ENCODE peak calls at places on chromosome 3, in nine cellular contexts. One of them, this sample, is unnamed.

GRCh38 chr3:66133050-66133757 is 87.6 kb upstream of the SLC25A26 start:
- DNase-seq in uterus: no peak
- DNase-seq in stomach: no peak
- DNase-seq in body of pancreas: no peak
- DNase-seq in thyroid gland: no peak
- DNase-seq in gastrocnemius medialis: no peak
- DNase-seq in IMR-90: peak
- DNase-seq in HCT116: no peak
- DNase-seq in endothelial cell of umbilical vein: peak
- DNase-seq in this sample: no peak

GRCh38 chr3:32614956-32615355 is 44.3 kb upstream of the DYNC1LI1 start:
- DNase-seq in uterus: no peak
- DNase-seq in stomach: no peak
- DNase-seq in body of pancreas: no peak
- DNase-seq in thyroid gland: no peak
- DNase-seq in gastrocnemius medialis: no peak
- DNase-seq in IMR-90: peak
- DNase-seq in HCT116: no peak
- DNase-seq in endothelial cell of umbilical vein: peak
- DNase-seq in this sample: no peak

GRCh38 chr3:105253225-105253624 is 113.5 kb upstream of the ALCAM start:
- DNase-seq in uterus: no peak
- DNase-seq in stomach: peak
- DNase-seq in body of pancreas: no peak
- DNase-seq in thyroid gland: peak
- DNase-seq in gastrocnemius medialis: no peak
- DNase-seq in IMR-90: no peak
- DNase-seq in HCT116: no peak
- DNase-seq in endothelial cell of umbilical vein: peak
- DNase-seq in this sample: no peak

GRCh38 chr3:116165190-116165589 is 280.1 kb downstream of the LSAMP start:
- DNase-seq in uterus: no peak
- DNase-seq in stomach: no peak
- DNase-seq in body of pancreas: no peak
- DNase-seq in thyroid gland: no peak
- DNase-seq in gastrocnemius medialis: no peak
- DNase-seq in IMR-90: no peak
- DNase-seq in HCT116: no peak
- DNase-seq in endothelial cell of umbilical vein: no peak
- DNase-seq in this sample: no peak

GRCh38 chr3:146156801-146157310 is 4.1 kb downstream of the PLOD2 start:
- DNase-seq in uterus: no peak
- DNase-seq in stomach: peak
- DNase-seq in body of pancreas: peak
- DNase-seq in thyroid gland: no peak
- DNase-seq in gastrocnemius medialis: no peak
- DNase-seq in IMR-90: no peak
- DNase-seq in HCT116: no peak
- DNase-seq in endothelial cell of umbilical vein: peak
- DNase-seq in this sample: no peak

GRCh38 chr3:133211449-133211848 is 173.3 kb downstream of the TMEM108 start:
- DNase-seq in uterus: no peak
- DNase-seq in stomach: no peak
- DNase-seq in body of pancreas: no peak
- DNase-seq in thyroid gland: peak
- DNase-seq in gastrocnemius medialis: no peak
- DNase-seq in IMR-90: no peak
- DNase-seq in HCT116: no peak
- DNase-seq in endothelial cell of umbilical vein: no peak
- DNase-seq in this sample: no peak

GRCh38 chr3:123833398-123833785 is 50.7 kb downstream of the MYLK start:
- DNase-seq in uterus: no peak
- DNase-seq in stomach: no peak
- DNase-seq in body of pancreas: no peak
- DNase-seq in thyroid gland: no peak
- DNase-seq in gastrocnemius medialis: no peak
- DNase-seq in IMR-90: no peak
- DNase-seq in HCT116: no peak
- DNase-seq in endothelial cell of umbilical vein: no peak
- DNase-seq in this sample: no peak

GRCh38 chr3:172089250-172089649 is 49.9 kb downstream of the FNDC3B start:
- DNase-seq in uterus: no peak
- DNase-seq in stomach: no peak
- DNase-seq in body of pancreas: no peak
- DNase-seq in thyroid gland: no peak
- DNase-seq in gastrocnemius medialis: no peak
- DNase-seq in IMR-90: no peak
- DNase-seq in HCT116: no peak
- DNase-seq in endothelial cell of umbilical vein: no peak
- DNase-seq in this sample: no peak

GRCh38 chr3:14510838-14511622 is 29.1 kb downstream of the GRIP2 start:
- DNase-seq in uterus: peak
- DNase-seq in stomach: no peak
- DNase-seq in body of pancreas: no peak
- DNase-seq in thyroid gland: no peak
- DNase-seq in gastrocnemius medialis: peak
- DNase-seq in IMR-90: no peak
- DNase-seq in HCT116: no peak
- DNase-seq in endothelial cell of umbilical vein: no peak
- DNase-seq in this sample: peak

GRCh38 chr3:89635137-89635536 is 527.7 kb downstream of the EPHA3 start:
- DNase-seq in uterus: no peak
- DNase-seq in stomach: no peak
- DNase-seq in body of pancreas: no peak
- DNase-seq in thyroid gland: no peak
- DNase-seq in gastrocnemius medialis: no peak
- DNase-seq in IMR-90: peak
- DNase-seq in HCT116: no peak
- DNase-seq in endothelial cell of umbilical vein: no peak
- DNase-seq in this sample: no peak

GRCh38 chr3:46878796-46879436 is 1.4 kb downstream of the PTH1R start:
- DNase-seq in uterus: no peak
- DNase-seq in stomach: no peak
- DNase-seq in body of pancreas: peak
- DNase-seq in thyroid gland: no peak
- DNase-seq in gastrocnemius medialis: no peak
- DNase-seq in IMR-90: no peak
- DNase-seq in HCT116: no peak
- DNase-seq in endothelial cell of umbilical vein: no peak
- DNase-seq in this sample: no peak

GRCh38 chr3:125165948-125166553 is 46.5 kb downstream of the SLC12A8 start:
- DNase-seq in uterus: no peak
- DNase-seq in stomach: no peak
- DNase-seq in body of pancreas: no peak
- DNase-seq in thyroid gland: no peak
- DNase-seq in gastrocnemius medialis: no peak
- DNase-seq in IMR-90: no peak
- DNase-seq in HCT116: no peak
- DNase-seq in endothelial cell of umbilical vein: no peak
- DNase-seq in this sample: no peak

GRCh38 chr3:125166581-125166980 is 46.0 kb downstream of the SLC12A8 start:
- DNase-seq in uterus: no peak
- DNase-seq in stomach: no peak
- DNase-seq in body of pancreas: no peak
- DNase-seq in thyroid gland: no peak
- DNase-seq in gastrocnemius medialis: no peak
- DNase-seq in IMR-90: peak
- DNase-seq in HCT116: no peak
- DNase-seq in endothelial cell of umbilical vein: no peak
- DNase-seq in this sample: no peak

GRCh38 chr3:125161607-125162219 is 50.8 kb downstream of the SLC12A8 start:
- DNase-seq in uterus: peak
- DNase-seq in stomach: peak
- DNase-seq in body of pancreas: no peak
- DNase-seq in thyroid gland: no peak
- DNase-seq in gastrocnemius medialis: no peak
- DNase-seq in IMR-90: no peak
- DNase-seq in HCT116: no peak
- DNase-seq in endothelial cell of umbilical vein: no peak
- DNase-seq in this sample: no peak

GRCh38 chr3:125165189-125165947 is 47.2 kb downstream of the SLC12A8 start:
- DNase-seq in uterus: no peak
- DNase-seq in stomach: no peak
- DNase-seq in body of pancreas: no peak
- DNase-seq in thyroid gland: peak
- DNase-seq in gastrocnemius medialis: no peak
- DNase-seq in IMR-90: peak
- DNase-seq in HCT116: no peak
- DNase-seq in endothelial cell of umbilical vein: peak
- DNase-seq in this sample: no peak

GRCh38 chr3:125163739-125164601 is 48.6 kb downstream of the SLC12A8 start:
- DNase-seq in uterus: no peak
- DNase-seq in stomach: peak
- DNase-seq in body of pancreas: no peak
- DNase-seq in thyroid gland: no peak
- DNase-seq in gastrocnemius medialis: no peak
- DNase-seq in IMR-90: no peak
- DNase-seq in HCT116: no peak
- DNase-seq in endothelial cell of umbilical vein: peak
- DNase-seq in this sample: no peak
- TF ChIP-seq CTCF in uterus: no peak
- TF ChIP-seq CTCF in stomach: no peak
- TF ChIP-seq CTCF in body of pancreas: no peak
- TF ChIP-seq CTCF in thyroid gland: peak
- TF ChIP-seq CTCF in gastrocnemius medialis: no peak
- TF ChIP-seq CTCF in IMR-90: peak
- TF ChIP-seq CTCF in HCT116: peak
- TF ChIP-seq CTCF in endothelial cell of umbilical vein: peak
- TF ChIP-seq CTCF in this sample: no peak

GRCh38 chr3:193711964-193712598 is 119.1 kb downstream of the OPA1 start:
- DNase-seq in uterus: no peak
- DNase-seq in stomach: no peak
- DNase-seq in body of pancreas: peak
- DNase-seq in thyroid gland: peak
- DNase-seq in gastrocnemius medialis: no peak
- DNase-seq in IMR-90: no peak
- DNase-seq in HCT116: no peak
- DNase-seq in endothelial cell of umbilical vein: no peak
- DNase-seq in this sample: no peak
- TF ChIP-seq POLR2A in uterus: no peak
- TF ChIP-seq POLR2A in stomach: no peak
- TF ChIP-seq POLR2A in body of pancreas: no peak
- TF ChIP-seq POLR2A in thyroid gland: no peak
- TF ChIP-seq POLR2A in gastrocnemius medialis: no peak
- TF ChIP-seq POLR2A in IMR-90: no peak
- TF ChIP-seq POLR2A in HCT116: no peak
- TF ChIP-seq POLR2A in endothelial cell of umbilical vein: no peak
- TF ChIP-seq POLR2A in this sample: no peak

GRCh38 chr3:178455264-178455663 is 81.0 kb upstream of the KCNMB2 start:
- DNase-seq in uterus: no peak
- DNase-seq in stomach: no peak
- DNase-seq in body of pancreas: no peak
- DNase-seq in thyroid gland: no peak
- DNase-seq in gastrocnemius medialis: no peak
- DNase-seq in IMR-90: no peak
- DNase-seq in HCT116: no peak
- DNase-seq in endothelial cell of umbilical vein: no peak
- DNase-seq in this sample: no peak

GRCh38 chr3:178456942-178457341 is 79.3 kb upstream of the KCNMB2 start:
- DNase-seq in uterus: no peak
- DNase-seq in stomach: no peak
- DNase-seq in body of pancreas: no peak
- DNase-seq in thyroid gland: no peak
- DNase-seq in gastrocnemius medialis: no peak
- DNase-seq in IMR-90: no peak
- DNase-seq in HCT116: no peak
- DNase-seq in endothelial cell of umbilical vein: no peak
- DNase-seq in this sample: no peak

GRCh38 chr3:178455966-178456365 is 80.3 kb upstream of the KCNMB2 start:
- DNase-seq in uterus: no peak
- DNase-seq in stomach: no peak
- DNase-seq in body of pancreas: no peak
- DNase-seq in thyroid gland: no peak
- DNase-seq in gastrocnemius medialis: no peak
- DNase-seq in IMR-90: no peak
- DNase-seq in HCT116: no peak
- DNase-seq in endothelial cell of umbilical vein: no peak
- DNase-seq in this sample: no peak

GRCh38 chr3:178454714-178455113 is 81.5 kb upstream of the KCNMB2 start:
- DNase-seq in uterus: peak
- DNase-seq in stomach: no peak
- DNase-seq in body of pancreas: no peak
- DNase-seq in thyroid gland: no peak
- DNase-seq in gastrocnemius medialis: peak
- DNase-seq in IMR-90: peak
- DNase-seq in HCT116: no peak
- DNase-seq in endothelial cell of umbilical vein: no peak
- DNase-seq in this sample: no peak

DNA sequence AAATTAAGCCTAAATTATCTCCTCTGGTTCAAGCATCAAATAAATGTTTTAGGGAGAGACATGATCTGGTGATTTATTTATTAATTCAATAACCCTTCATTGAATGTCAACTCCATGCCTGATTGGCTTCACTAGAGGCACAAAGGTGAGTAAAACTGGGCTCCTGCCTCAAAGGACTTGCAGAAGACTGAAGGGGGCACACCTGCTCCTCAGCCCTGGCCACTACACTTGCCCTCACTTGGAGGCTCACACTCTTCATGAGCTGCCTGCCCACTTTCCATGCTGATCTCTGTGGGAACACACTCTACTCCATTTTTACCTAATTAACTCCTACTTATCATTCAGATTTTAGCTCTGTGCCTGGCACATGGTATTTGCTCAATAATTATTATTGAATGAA is 84.4 kb upstream of the KCNMB2 start:
- DNase-seq in uterus: no peak
- DNase-seq in stomach: no peak
- DNase-seq in body of pancreas: no peak
- DNase-seq in thyroid gland: peak
- DNase-seq in gastrocnemius medialis: no peak
- DNase-seq in IMR-90: no peak
- DNase-seq in HCT116: no peak
- DNase-seq in endothelial cell of umbilical vein: no peak
- DNase-seq in this sample: no peak
- TF ChIP-seq CTCF in uterus: no peak
- TF ChIP-seq CTCF in stomach: no peak
- TF ChIP-seq CTCF in body of pancreas: no peak
- TF ChIP-seq CTCF in thyroid gland: no peak
- TF ChIP-seq CTCF in gastrocnemius medialis: no peak
- TF ChIP-seq CTCF in IMR-90: no peak
- TF ChIP-seq CTCF in HCT116: no peak
- TF ChIP-seq CTCF in endothelial cell of umbilical vein: no peak
- TF ChIP-seq CTCF in this sample: no peak

GRCh38 chr3:24493951-24494615 is 567 bp downstream of the THRB start:
- DNase-seq in uterus: peak
- DNase-seq in stomach: peak
- DNase-seq in body of pancreas: peak
- DNase-seq in thyroid gland: peak
- DNase-seq in gastrocnemius medialis: peak
- DNase-seq in IMR-90: no peak
- DNase-seq in HCT116: no peak
- DNase-seq in endothelial cell of umbilical vein: peak
- DNase-seq in this sample: peak
- TF ChIP-seq POLR2A in uterus: no peak
- TF ChIP-seq POLR2A in stomach: no peak
- TF ChIP-seq POLR2A in body of pancreas: no peak
- TF ChIP-seq POLR2A in thyroid gland: no peak
- TF ChIP-seq POLR2A in gastrocnemius medialis: no peak
- TF ChIP-seq POLR2A in IMR-90: no peak
- TF ChIP-seq POLR2A in HCT116: no peak
- TF ChIP-seq POLR2A in endothelial cell of umbilical vein: no peak
- TF ChIP-seq POLR2A in this sample: no peak

GRCh38 chr3:7307410-7307809 is 446.5 kb downstream of the GRM7 start:
- DNase-seq in uterus: no peak
- DNase-seq in stomach: no peak
- DNase-seq in body of pancreas: no peak
- DNase-seq in thyroid gland: no peak
- DNase-seq in gastrocnemius medialis: no peak
- DNase-seq in IMR-90: no peak
- DNase-seq in HCT116: no peak
- DNase-seq in endothelial cell of umbilical vein: peak
- DNase-seq in this sample: no peak
- TF ChIP-seq CTCF in uterus: no peak
- TF ChIP-seq CTCF in stomach: no peak
- TF ChIP-seq CTCF in body of pancreas: no peak
- TF ChIP-seq CTCF in thyroid gland: no peak
- TF ChIP-seq CTCF in gastrocnemius medialis: no peak
- TF ChIP-seq CTCF in IMR-90: no peak
- TF ChIP-seq CTCF in HCT116: no peak
- TF ChIP-seq CTCF in endothelial cell of umbilical vein: no peak
- TF ChIP-seq CTCF in this sample: no peak